ENCODE peak calls at places on chromosomes 16 and 17, in five cellular contexts. T is body of pancreas, L is ovary, A is spleen, Q is AG04449. Y is an unnamed sample.

GRCh38 chr17:29749045-29749825 is 126.5 kb upstream of the CORO6 start:
- DNase-seq in T (no peak), L (no peak), A (no peak), Q (no peak), Y (no peak)

GRCh38 chr16:70568601-70569217 is 45.1 kb downstream of the SF3B3 start:
- DNase-seq in T (no peak), L (no peak), A (no peak), Q (no peak), Y (no peak)

GRCh38 chr16:48965391-48965790 is 316.2 kb downstream of the CBLN1 start:
- DNase-seq in T (no peak), L (no peak), A (no peak), Q (no peak), Y (peak)

GRCh38 chr16:4676826-4677225 is 16.5 kb upstream of the NUDT16L1 start:
- DNase-seq in T (no peak), L (no peak), A (peak), Q (no peak), Y (no peak)

GRCh38 chr17:75393523-75394331 is 11.8 kb downstream of the GRB2 start:
- DNase-seq in T (peak), L (peak), A (peak), Q (peak), Y (peak)

GRCh38 chr17:73683788-73684582 is 39.7 kb upstream of the SDK2 start:
- DNase-seq in T (no peak), L (no peak), A (no peak), Q (no peak), Y (peak)

GRCh38 chr17:81621494-81622230 is 15.2 kb downstream of the NPLOC4 start:
- DNase-seq in T (peak), L (peak), A (peak), Q (no peak), Y (no peak)

GRCh38 chr16:21001262-21001661 is 100.7 kb downstream of the LYRM1 start:
- DNase-seq in T (peak), L (no peak), A (no peak), Q (no peak), Y (no peak)

GRCh38 chr17:48562934-48563333 is 15.2 kb downstream of the HOXB4 start:
- DNase-seq in T (no peak), L (no peak), A (no peak), Q (no peak), Y (no peak)

GRCh38 chr17:80035937-80036714 is at the start of gene CCDC40:
- DNase-seq in T (peak), L (peak), A (peak), Q (no peak), Y (peak)

GRCh38 chr16:30600215-30600614 is 10.0 kb downstream of the ZNF689 start:
- DNase-seq in T (no peak), L (no peak), A (no peak), Q (no peak), Y (no peak)

GRCh38 chr16:19578378-19578851 is 22.9 kb downstream of the VPS35L start:
- DNase-seq in T (no peak), L (no peak), A (no peak), Q (no peak), Y (no peak)

GRCh38 chr16:24289301-24289700 is 33.2 kb downstream of the CACNG3 start:
- DNase-seq in T (no peak), L (no peak), A (no peak), Q (no peak), Y (no peak)
- H3K4me3 ChIP-seq in T (no peak), L (no peak), A (no peak), Q (no peak), Y (no peak)

GRCh38 chr16:2206420-2206779 is 1.1 kb downstream of the MLST8 start:
- DNase-seq in T (no peak), L (no peak), A (no peak), Q (no peak), Y (no peak)

GRCh38 chr16:2206780-2207433 is 1.7 kb downstream of the MLST8 start:
- DNase-seq in T (no peak), L (no peak), A (no peak), Q (no peak), Y (no peak)

GRCh38 chr16:2204727-2205103 is 539 bp upstream of the MLST8 start:
- DNase-seq in T (no peak), L (no peak), A (no peak), Q (no peak), Y (no peak)

GRCh38 chr16:2205967-2206313 is 686 bp downstream of the MLST8 start:
- DNase-seq in T (no peak), L (peak), A (peak), Q (no peak), Y (no peak)

GRCh38 chr16:2205104-2205966 is at the start of gene MLST8:
- DNase-seq in T (peak), L (peak), A (peak), Q (no peak), Y (peak)
- TF ChIP-seq CTCF in T (no peak), L (no peak), A (peak), Q (no peak), Y (no peak)

DNA sequence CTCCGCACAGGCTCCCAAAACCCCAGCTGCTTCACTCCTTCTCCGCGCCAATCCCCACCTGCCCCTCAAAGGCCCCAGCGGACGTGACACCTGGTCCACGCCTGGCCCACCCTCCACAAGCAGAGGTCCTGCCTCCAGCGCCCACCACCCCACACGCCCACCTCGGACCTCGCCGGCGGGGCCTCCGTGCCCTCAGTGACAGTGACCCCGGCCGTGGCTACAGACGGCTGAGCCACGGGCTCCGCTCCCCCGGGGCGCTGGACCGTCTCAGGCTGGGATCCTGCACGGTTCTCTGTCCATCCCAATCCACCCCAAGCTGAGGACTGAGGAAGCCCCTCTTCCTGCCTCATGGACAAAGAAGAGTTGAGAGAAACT is 25.1 kb downstream of the PIEZO1 start:
- DNase-seq in T (no peak), L (no peak), A (no peak), Q (no peak), Y (no peak)
- H3K4me3 ChIP-seq in T (no peak), L (peak), A (no peak), Q (no peak), Y (no peak)

GRCh38 chr17:39080416-39081179 is 70.8 kb downstream of the PLXDC1 start:
- DNase-seq in T (peak), L (no peak), A (no peak), Q (no peak), Y (no peak)

GRCh38 chr17:39079836-39080235 is 71.6 kb downstream of the PLXDC1 start:
- DNase-seq in T (no peak), L (no peak), A (no peak), Q (no peak), Y (no peak)

GRCh38 chr17:39073916-39074315 is 77.5 kb downstream of the PLXDC1 start:
- DNase-seq in T (no peak), L (no peak), A (no peak), Q (no peak), Y (no peak)

GRCh38 chr17:39077252-39077651 is 74.2 kb downstream of the PLXDC1 start:
- DNase-seq in T (no peak), L (no peak), A (no peak), Q (no peak), Y (no peak)

DNA sequence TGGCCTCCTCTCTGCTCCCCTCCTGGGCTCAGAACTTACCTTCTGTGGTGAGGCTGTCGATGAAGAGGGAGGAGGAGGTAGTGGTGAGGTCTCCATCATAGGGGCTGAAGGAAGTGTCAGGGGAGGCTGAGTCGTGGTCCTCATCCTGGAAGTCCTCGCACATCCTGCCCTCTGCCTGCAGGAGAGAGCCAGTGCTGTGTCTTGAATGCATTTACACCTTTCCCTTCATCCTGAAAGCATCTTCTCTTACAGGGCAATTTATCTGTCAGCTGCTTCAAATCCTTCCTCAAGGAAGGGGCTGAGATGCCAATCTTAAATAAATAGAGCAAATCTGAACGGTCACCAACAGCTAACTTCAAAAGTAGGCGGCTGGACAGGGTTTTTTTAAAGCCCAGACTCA is 73.6 kb downstream of the PLXDC1 start:
- DNase-seq in T (no peak), L (no peak), A (no peak), Q (no peak), Y (no peak)
- TF ChIP-seq CTCF in T (no peak), L (no peak), A (no peak), Q (peak), Y (no peak)

GRCh38 chr17:58085039-58085715 is 2.0 kb downstream of the DYNLL2 start:
- DNase-seq in T (peak), L (no peak), A (no peak), Q (no peak), Y (no peak)
- H3K4me3 ChIP-seq in T (no peak), L (peak), A (peak), Q (peak), Y (peak)

DNA sequence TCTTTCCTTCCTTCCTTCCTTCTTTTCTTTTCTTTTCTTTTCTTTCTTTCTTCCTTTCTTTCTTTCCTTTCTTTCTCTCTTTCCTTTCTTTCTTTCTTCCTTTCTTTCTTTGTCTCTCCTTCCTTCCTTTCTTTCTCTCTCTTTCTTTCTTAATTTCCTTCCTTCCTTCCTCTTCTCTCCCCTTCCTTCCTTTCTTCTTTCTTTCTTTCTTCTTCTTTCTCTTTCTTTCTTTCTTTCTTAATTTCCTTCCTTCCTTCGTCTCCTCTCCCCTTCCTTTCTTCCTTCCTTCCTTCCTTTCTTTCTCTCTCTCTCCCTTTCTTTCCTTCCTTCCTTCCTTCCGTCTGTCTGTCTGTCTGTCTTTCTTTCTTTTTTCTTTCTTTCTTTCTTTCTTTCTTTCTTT is 1446.5 kb upstream of the GOT2 start:
- DNase-seq in T (no peak), L (no peak), A (no peak), Q (no peak), Y (no peak)
- TF ChIP-seq CTCF in T (no peak), L (no peak), A (no peak), Q (no peak), Y (no peak)

GRCh38 chr16:46691720-46692119 is 2.3 kb downstream of the ORC6 start:
- DNase-seq in T (no peak), L (no peak), A (no peak), Q (no peak), Y (no peak)
- H3K4me3 ChIP-seq in T (no peak), L (no peak), A (no peak), Q (no peak), Y (no peak)

Y was measured in coronary artery.